ENCODE peak calls at places on chromosomes 13 and 19, in nine cellular contexts. G is iPS DF 6.9; T is CD4-positive, CD25-positive, alpha-beta regulatory T cell; R is pancreas; A is heart left ventricle; M is AG04450; Y is OCI-LY7; E is SK-N-SH; L is mammary epithelial cell. H is an unnamed sample.

GRCh38 chr13:108342369-108343289 is 73.1 kb downstream of the TNFSF13B start:
- DNase-seq in G (no peak), T (peak), R (no peak), A (no peak), M (peak), Y (no peak), E (peak), L (peak), H (no peak)

GRCh38 chr13:44396963-44397580 is 23.4 kb downstream of the SERP2 start:
- DNase-seq in G (no peak), T (no peak), R (no peak), A (no peak), M (no peak), Y (no peak), E (peak), L (no peak), H (no peak)

GRCh38 chr13:35699805-35700204 is 223.3 kb upstream of the MAB21L1 start:
- DNase-seq in G (no peak), T (no peak), R (no peak), A (no peak), M (no peak), Y (no peak), E (no peak), L (no peak), H (no peak)

GRCh38 chr13:83515267-83515666 is 367.0 kb downstream of the SLITRK1 start:
- DNase-seq in G (no peak), T (no peak), R (no peak), A (no peak), M (no peak), Y (no peak), E (no peak), L (peak), H (no peak)

GRCh38 chr13:76723551-76724232 is 162.5 kb downstream of the KCTD12 start:
- DNase-seq in G (peak), T (peak), R (no peak), A (peak), M (peak), Y (no peak), E (no peak), L (peak), H (no peak)

GRCh38 chr19:17088552-17088951 is 13.0 kb downstream of the MYO9B start:
- DNase-seq in G (no peak), T (no peak), R (no peak), A (no peak), M (no peak), Y (no peak), E (no peak), L (no peak), H (no peak)

GRCh38 chr13:84590663-84591062 is 708.4 kb upstream of the SLITRK1 start:
- DNase-seq in G (no peak), T (no peak), R (no peak), A (no peak), M (no peak), Y (no peak), E (no peak), L (no peak), H (no peak)

GRCh38 chr19:31955884-31956283 is 389.5 kb upstream of the ZNF507 start:
- DNase-seq in G (no peak), T (no peak), R (no peak), A (no peak), M (no peak), Y (no peak), E (no peak), L (no peak), H (no peak)

GRCh38 chr13:25489238-25489637 is 117.5 kb downstream of the ATP8A2 start:
- DNase-seq in G (no peak), T (no peak), R (no peak), A (no peak), M (no peak), Y (no peak), E (no peak), L (no peak), H (no peak)

GRCh38 chr13:100610399-100611347 is 22.1 kb upstream of the GGACT start:
- DNase-seq in G (no peak), T (no peak), R (no peak), A (no peak), M (no peak), Y (peak), E (no peak), L (no peak), H (no peak)

GRCh38 chr13:25777509-25777908 is 274.3 kb downstream of the SHISA2 start:
- DNase-seq in G (no peak), T (no peak), R (no peak), A (no peak), M (no peak), Y (no peak), E (no peak), L (no peak), H (no peak)

GRCh38 chr19:15479391-15480345 is at the start of gene PGLYRP2:
- DNase-seq in G (no peak), T (no peak), R (no peak), A (no peak), M (no peak), Y (no peak), E (peak), L (no peak), H (peak)

GRCh38 chr13:38283346-38283745 is 66.3 kb upstream of the UFM1 start:
- DNase-seq in G (no peak), T (no peak), R (no peak), A (no peak), M (no peak), Y (no peak), E (no peak), L (no peak), H (no peak)

GRCh38 chr13:81773263-81773662 is 1432.3 kb upstream of the SPRY2 start:
- DNase-seq in G (no peak), T (no peak), R (no peak), A (no peak), M (no peak), Y (no peak), E (no peak), L (no peak), H (no peak)

GRCh38 chr13:29817604-29818378 is 32.6 kb downstream of the UBL3 start:
- DNase-seq in G (no peak), T (peak), R (no peak), A (no peak), M (no peak), Y (peak), E (peak), L (no peak), H (no peak)

GRCh38 chr13:50200988-50201387 is 185.7 kb downstream of the KCNRG start:
- DNase-seq in G (no peak), T (no peak), R (no peak), A (no peak), M (no peak), Y (no peak), E (no peak), L (no peak), H (no peak)

GRCh38 chr13:108924154-108924940 is 294.9 kb downstream of the MYO16 start:
- DNase-seq in G (no peak), T (no peak), R (no peak), A (no peak), M (peak), Y (no peak), E (no peak), L (peak), H (no peak)

GRCh38 chr19:11014403-11014911 is 53.6 kb downstream of the SMARCA4 start:
- DNase-seq in G (no peak), T (no peak), R (no peak), A (no peak), M (no peak), Y (no peak), E (peak), L (no peak), H (no peak)

GRCh38 chr19:47158879-47159509 is 28.4 kb downstream of the SAE1 start:
- DNase-seq in G (no peak), T (peak), R (no peak), A (no peak), M (no peak), Y (no peak), E (no peak), L (peak), H (no peak)

GRCh38 chr19:575527-576506 is 3.4 kb downstream of the BSG start:
- DNase-seq in G (no peak), T (no peak), R (no peak), A (peak), M (no peak), Y (no peak), E (peak), L (peak), H (no peak)

GRCh38 chr13:97212540-97213146 is 9.5 kb upstream of the MBNL2 start:
- DNase-seq in G (no peak), T (no peak), R (no peak), A (no peak), M (no peak), Y (peak), E (no peak), L (peak), H (no peak)

GRCh38 chr19:45016388-45017314 is 15.4 kb downstream of the RELB start:
- DNase-seq in G (peak), T (peak), R (peak), A (peak), M (no peak), Y (peak), E (peak), L (peak), H (peak)

DNA sequence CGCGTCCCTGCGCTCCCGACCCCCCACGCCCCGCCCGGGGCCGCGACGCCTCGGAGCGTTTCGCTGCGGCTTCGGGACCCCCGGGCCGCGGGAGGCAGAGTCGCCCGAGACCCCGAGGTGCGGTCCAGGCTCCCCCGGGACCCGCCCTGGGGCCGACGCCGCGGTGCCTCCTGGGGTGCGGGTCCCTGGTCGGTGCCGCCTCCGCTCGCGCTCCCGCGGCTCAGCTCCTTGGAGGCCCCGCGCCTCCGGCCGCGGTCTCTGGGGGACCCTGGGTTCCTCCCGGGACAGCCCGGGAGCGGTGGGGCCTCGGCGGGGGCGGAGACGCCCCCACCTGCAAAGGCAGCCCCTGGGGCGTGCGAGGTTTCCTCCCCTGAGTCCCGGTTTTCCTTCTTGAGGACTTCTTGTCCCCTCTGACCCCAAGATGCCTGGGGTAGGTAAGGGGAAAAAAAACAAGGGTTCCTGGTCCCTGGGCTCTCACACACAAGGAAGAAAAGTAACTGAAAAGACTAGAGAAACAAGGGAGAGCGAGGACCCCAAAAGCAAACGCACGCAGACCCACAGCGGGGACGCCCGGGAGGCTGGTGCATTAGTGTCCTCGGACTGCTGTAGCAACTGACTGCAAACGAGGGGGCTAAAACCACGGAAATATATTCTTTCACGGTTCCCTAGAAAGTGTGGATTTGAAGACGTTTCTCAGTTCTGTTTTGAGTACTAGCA is 741 bp downstream of the ZNF555 start:
- DNase-seq in G (no peak), T (no peak), R (peak), A (no peak), M (no peak), Y (peak), E (peak), L (no peak), H (no peak)
- H3K27ac ChIP-seq in G (no peak), T (peak), R (peak), A (peak), M (no peak), Y (no peak), E (no peak), L (peak), H (peak)

GRCh38 chr13:37058801-37059135 is 720 bp downstream of the SUPT20H start:
- DNase-seq in G (no peak), T (no peak), R (no peak), A (no peak), M (no peak), Y (peak), E (peak), L (no peak), H (no peak)
- H3K27ac ChIP-seq in G (no peak), T (peak), R (peak), A (peak), M (peak), Y (peak), E (peak), L (peak), H (peak)

GRCh38 chr19:13882841-13883240 is 5.9 kb downstream of the NANOS3 start:
- DNase-seq in G (no peak), T (no peak), R (no peak), A (no peak), M (no peak), Y (no peak), E (peak), L (no peak), H (no peak)
- H3K27ac ChIP-seq in G (no peak), T (no peak), R (peak), A (no peak), M (no peak), Y (no peak), E (no peak), L (no peak), H (no peak)

GRCh38 chr13:114000151-114001040 is 26.5 kb upstream of the C13orf46 start:
- DNase-seq in G (no peak), T (no peak), R (no peak), A (no peak), M (no peak), Y (no peak), E (no peak), L (no peak), H (peak)
- H3K27ac ChIP-seq in G (no peak), T (no peak), R (no peak), A (no peak), M (no peak), Y (no peak), E (no peak), L (no peak), H (no peak)

H was measured in right lobe of liver.